ENCODE peak calls at places on chromosome 11, in ten cellular contexts. One of them, this sample, is unnamed. For H3K36me3, the result is how much of the 10 kb centered on the place peaks cover.

GRCh38 chr11:121572581-121573059 is 119.9 kb upstream of the SORL1-AS1 start:
- DNase-seq in MM.1S: no peak
- DNase-seq in sigmoid colon: no peak
- DNase-seq in IMR-90: no peak
- DNase-seq in iPS DF 6.9: no peak
- DNase-seq in kidney: no peak
- DNase-seq in transverse colon: no peak
- DNase-seq in cardiac muscle cell: no peak
- DNase-seq in PC-3: no peak
- DNase-seq in CD8-positive, alpha-beta memory T cell: no peak
- DNase-seq in this sample: no peak

GRCh38 chr11:10158461-10158860 is 135.6 kb downstream of the SBF2 start:
- DNase-seq in MM.1S: no peak
- DNase-seq in sigmoid colon: no peak
- DNase-seq in IMR-90: peak
- DNase-seq in iPS DF 6.9: no peak
- DNase-seq in kidney: no peak
- DNase-seq in transverse colon: no peak
- DNase-seq in cardiac muscle cell: no peak
- DNase-seq in PC-3: peak
- DNase-seq in CD8-positive, alpha-beta memory T cell: no peak
- DNase-seq in this sample: no peak

GRCh38 chr11:28110108-28110838 is 2.1 kb downstream of the METTL15 start:
- DNase-seq in MM.1S: peak
- DNase-seq in sigmoid colon: peak
- DNase-seq in IMR-90: peak
- DNase-seq in iPS DF 6.9: peak
- DNase-seq in kidney: peak
- DNase-seq in transverse colon: peak
- DNase-seq in cardiac muscle cell: peak
- DNase-seq in PC-3: peak
- DNase-seq in CD8-positive, alpha-beta memory T cell: peak
- DNase-seq in this sample: peak

GRCh38 chr11:29005401-29005980 is 897.3 kb downstream of the METTL15 start:
- DNase-seq in MM.1S: peak
- DNase-seq in sigmoid colon: no peak
- DNase-seq in IMR-90: no peak
- DNase-seq in iPS DF 6.9: peak
- DNase-seq in kidney: no peak
- DNase-seq in transverse colon: no peak
- DNase-seq in cardiac muscle cell: no peak
- DNase-seq in PC-3: no peak
- DNase-seq in CD8-positive, alpha-beta memory T cell: no peak
- DNase-seq in this sample: no peak

GRCh38 chr11:17224727-17225126 is 16.9 kb upstream of the PIK3C2A start:
- DNase-seq in MM.1S: no peak
- DNase-seq in sigmoid colon: no peak
- DNase-seq in IMR-90: no peak
- DNase-seq in iPS DF 6.9: no peak
- DNase-seq in kidney: no peak
- DNase-seq in transverse colon: no peak
- DNase-seq in cardiac muscle cell: no peak
- DNase-seq in PC-3: no peak
- DNase-seq in CD8-positive, alpha-beta memory T cell: no peak
- DNase-seq in this sample: no peak

GRCh38 chr11:1893581-1894359 is 2.1 kb upstream of the PRR33 start:
- DNase-seq in MM.1S: no peak
- DNase-seq in sigmoid colon: no peak
- DNase-seq in IMR-90: peak
- DNase-seq in iPS DF 6.9: no peak
- DNase-seq in kidney: no peak
- DNase-seq in transverse colon: no peak
- DNase-seq in cardiac muscle cell: no peak
- DNase-seq in PC-3: no peak
- DNase-seq in CD8-positive, alpha-beta memory T cell: no peak
- DNase-seq in this sample: no peak

GRCh38 chr11:134939905-134940304 is 527.9 kb upstream of the B3GAT1 start:
- DNase-seq in MM.1S: no peak
- DNase-seq in sigmoid colon: no peak
- DNase-seq in IMR-90: no peak
- DNase-seq in iPS DF 6.9: no peak
- DNase-seq in kidney: no peak
- DNase-seq in transverse colon: no peak
- DNase-seq in cardiac muscle cell: peak
- DNase-seq in PC-3: no peak
- DNase-seq in CD8-positive, alpha-beta memory T cell: no peak
- DNase-seq in this sample: no peak

GRCh38 chr11:99739464-99740089 is 718.8 kb downstream of the CNTN5 start:
- DNase-seq in MM.1S: peak
- DNase-seq in sigmoid colon: no peak
- DNase-seq in IMR-90: peak
- DNase-seq in iPS DF 6.9: peak
- DNase-seq in kidney: no peak
- DNase-seq in transverse colon: no peak
- DNase-seq in cardiac muscle cell: peak
- DNase-seq in PC-3: peak
- DNase-seq in CD8-positive, alpha-beta memory T cell: no peak
- DNase-seq in this sample: no peak

GRCh38 chr11:127000291-127000968 is at the start of gene KIRREL3:
- DNase-seq in MM.1S: no peak
- DNase-seq in sigmoid colon: no peak
- DNase-seq in IMR-90: peak
- DNase-seq in iPS DF 6.9: no peak
- DNase-seq in kidney: peak
- DNase-seq in transverse colon: no peak
- DNase-seq in cardiac muscle cell: peak
- DNase-seq in PC-3: no peak
- DNase-seq in CD8-positive, alpha-beta memory T cell: no peak
- DNase-seq in this sample: no peak

GRCh38 chr11:106231591-106231990 is 154.1 kb downstream of the AASDHPPT start:
- DNase-seq in MM.1S: no peak
- DNase-seq in sigmoid colon: no peak
- DNase-seq in IMR-90: peak
- DNase-seq in iPS DF 6.9: no peak
- DNase-seq in kidney: no peak
- DNase-seq in transverse colon: no peak
- DNase-seq in cardiac muscle cell: no peak
- DNase-seq in PC-3: peak
- DNase-seq in CD8-positive, alpha-beta memory T cell: no peak
- DNase-seq in this sample: no peak

GRCh38 chr11:27429740-27430451 is 42.7 kb downstream of the LGR4 start:
- DNase-seq in MM.1S: no peak
- DNase-seq in sigmoid colon: no peak
- DNase-seq in IMR-90: peak
- DNase-seq in iPS DF 6.9: no peak
- DNase-seq in kidney: no peak
- DNase-seq in transverse colon: no peak
- DNase-seq in cardiac muscle cell: no peak
- DNase-seq in PC-3: no peak
- DNase-seq in CD8-positive, alpha-beta memory T cell: no peak
- DNase-seq in this sample: no peak

DNA sequence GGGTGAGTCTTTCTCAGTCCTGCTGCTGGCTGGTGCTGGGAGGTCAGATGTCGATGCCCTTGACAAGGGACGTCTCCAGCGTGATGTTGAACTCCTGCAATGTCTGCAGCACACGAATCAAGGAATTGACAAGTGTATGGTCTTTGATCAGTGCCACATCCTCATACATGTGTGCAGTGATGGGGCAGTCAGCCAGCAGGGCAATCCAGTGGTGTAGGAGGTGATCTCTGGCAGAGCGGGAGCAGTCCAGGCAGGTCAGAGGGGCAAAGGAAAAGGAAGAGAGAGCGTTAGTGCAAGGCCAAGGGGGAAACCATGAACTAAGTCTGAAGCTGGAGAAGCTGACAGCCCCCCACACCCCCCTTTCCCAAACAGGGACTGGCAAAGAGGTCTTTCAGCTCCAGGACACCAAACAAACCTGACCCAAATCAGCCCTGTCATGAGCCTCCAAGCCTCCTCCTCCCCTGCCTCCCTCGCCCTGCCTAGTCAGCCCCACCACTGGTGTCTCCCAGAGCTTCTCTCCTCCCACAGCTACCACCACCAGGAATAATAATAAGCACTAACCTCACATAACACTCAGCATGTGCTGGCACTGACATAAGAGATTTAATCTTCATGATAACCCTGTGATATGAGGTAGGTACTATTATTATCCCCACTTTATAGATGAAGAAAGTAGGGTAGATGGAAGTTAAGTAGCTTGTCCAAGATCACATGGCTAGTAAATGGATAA is 48.4 kb upstream of the SCUBE2 start:
- DNase-seq in MM.1S: no peak
- DNase-seq in sigmoid colon: no peak
- DNase-seq in IMR-90: no peak
- DNase-seq in iPS DF 6.9: no peak
- DNase-seq in kidney: no peak
- DNase-seq in transverse colon: no peak
- DNase-seq in cardiac muscle cell: no peak
- DNase-seq in PC-3: no peak
- DNase-seq in CD8-positive, alpha-beta memory T cell: no peak
- DNase-seq in this sample: no peak
- H3K36me3 ChIP-seq in MM.1S: under half
- H3K36me3 ChIP-seq in sigmoid colon: under half
- H3K36me3 ChIP-seq in IMR-90: half or more
- H3K36me3 ChIP-seq in iPS DF 6.9: under half
- H3K36me3 ChIP-seq in kidney: under half
- H3K36me3 ChIP-seq in transverse colon: under half
- H3K36me3 ChIP-seq in cardiac muscle cell: half or more
- H3K36me3 ChIP-seq in PC-3: under half
- H3K36me3 ChIP-seq in CD8-positive, alpha-beta memory T cell: under half
- H3K36me3 ChIP-seq in this sample: under half

GRCh38 chr11:67400942-67401494 is 640 bp downstream of the PPP1CA start:
- DNase-seq in MM.1S: no peak
- DNase-seq in sigmoid colon: peak
- DNase-seq in IMR-90: no peak
- DNase-seq in iPS DF 6.9: no peak
- DNase-seq in kidney: no peak
- DNase-seq in transverse colon: no peak
- DNase-seq in cardiac muscle cell: no peak
- DNase-seq in PC-3: no peak
- DNase-seq in CD8-positive, alpha-beta memory T cell: no peak
- DNase-seq in this sample: no peak

GRCh38 chr11:67397986-67398660 is 3.5 kb downstream of the PPP1CA start:
- DNase-seq in MM.1S: no peak
- DNase-seq in sigmoid colon: no peak
- DNase-seq in IMR-90: no peak
- DNase-seq in iPS DF 6.9: no peak
- DNase-seq in kidney: no peak
- DNase-seq in transverse colon: no peak
- DNase-seq in cardiac muscle cell: no peak
- DNase-seq in PC-3: no peak
- DNase-seq in CD8-positive, alpha-beta memory T cell: no peak
- DNase-seq in this sample: no peak

GRCh38 chr11:67400251-67400941 is 1.3 kb downstream of the PPP1CA start:
- DNase-seq in MM.1S: no peak
- DNase-seq in sigmoid colon: peak
- DNase-seq in IMR-90: no peak
- DNase-seq in iPS DF 6.9: no peak
- DNase-seq in kidney: no peak
- DNase-seq in transverse colon: peak
- DNase-seq in cardiac muscle cell: no peak
- DNase-seq in PC-3: no peak
- DNase-seq in CD8-positive, alpha-beta memory T cell: no peak
- DNase-seq in this sample: no peak

GRCh38 chr11:67397536-67397935 is 4.1 kb downstream of the PPP1CA start:
- DNase-seq in MM.1S: no peak
- DNase-seq in sigmoid colon: no peak
- DNase-seq in IMR-90: no peak
- DNase-seq in iPS DF 6.9: no peak
- DNase-seq in kidney: no peak
- DNase-seq in transverse colon: no peak
- DNase-seq in cardiac muscle cell: no peak
- DNase-seq in PC-3: no peak
- DNase-seq in CD8-positive, alpha-beta memory T cell: no peak
- DNase-seq in this sample: no peak

DNA sequence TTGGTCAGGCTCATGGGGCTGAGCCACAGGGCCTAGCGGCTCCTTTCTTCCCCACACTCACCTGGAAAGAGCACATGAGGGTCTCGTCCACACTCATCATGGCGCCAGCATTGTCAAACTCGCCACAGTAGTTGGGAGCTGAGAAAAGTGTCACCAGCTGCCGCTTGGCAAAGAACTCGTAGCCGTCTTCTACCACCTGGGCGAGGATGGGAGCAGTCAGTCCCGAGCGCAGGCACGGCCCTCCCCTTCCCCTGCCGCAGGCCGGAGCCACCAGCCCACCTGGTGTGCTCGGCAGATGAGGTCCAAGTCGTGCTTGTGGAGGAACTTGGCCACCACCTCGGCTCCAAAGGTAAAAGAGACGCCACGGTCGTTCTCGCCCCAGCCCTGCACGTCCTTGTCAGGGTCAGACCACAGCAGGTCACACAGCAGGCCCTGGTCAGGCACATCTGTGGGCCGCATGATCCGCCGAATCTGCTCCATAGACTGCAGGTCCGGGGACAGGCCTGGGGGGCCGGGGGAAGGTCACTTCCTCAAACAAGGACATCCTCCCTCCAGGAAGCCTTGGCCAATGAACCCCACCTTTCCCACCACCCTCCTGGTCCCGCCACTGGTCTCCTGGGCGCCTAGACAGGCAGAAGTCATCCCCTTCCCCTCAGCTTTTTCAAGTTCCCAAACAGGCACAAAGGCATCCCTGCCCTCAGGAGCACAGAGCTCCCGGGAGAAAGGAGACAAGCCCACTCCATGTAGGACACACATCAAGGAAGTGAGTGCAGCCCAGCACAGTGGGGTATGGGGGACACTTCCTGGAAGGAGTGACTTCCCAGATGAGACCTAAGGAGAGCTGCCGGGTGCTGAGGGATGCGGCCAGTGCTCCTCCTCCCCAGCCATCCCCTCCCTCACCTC is 2.7 kb downstream of the PPP1CA start:
- DNase-seq in MM.1S: no peak
- DNase-seq in sigmoid colon: no peak
- DNase-seq in IMR-90: no peak
- DNase-seq in iPS DF 6.9: no peak
- DNase-seq in kidney: no peak
- DNase-seq in transverse colon: no peak
- DNase-seq in cardiac muscle cell: no peak
- DNase-seq in PC-3: no peak
- DNase-seq in CD8-positive, alpha-beta memory T cell: peak
- DNase-seq in this sample: no peak
- H3K36me3 ChIP-seq in MM.1S: under half
- H3K36me3 ChIP-seq in sigmoid colon: under half
- H3K36me3 ChIP-seq in IMR-90: under half
- H3K36me3 ChIP-seq in iPS DF 6.9: under half
- H3K36me3 ChIP-seq in kidney: under half
- H3K36me3 ChIP-seq in transverse colon: under half
- H3K36me3 ChIP-seq in cardiac muscle cell: under half
- H3K36me3 ChIP-seq in PC-3: under half
- H3K36me3 ChIP-seq in CD8-positive, alpha-beta memory T cell: under half
- H3K36me3 ChIP-seq in this sample: under half

GRCh38 chr11:130916238-130916855 is at the start of gene SNX19:
- DNase-seq in MM.1S: peak
- DNase-seq in sigmoid colon: peak
- DNase-seq in IMR-90: peak
- DNase-seq in iPS DF 6.9: peak
- DNase-seq in kidney: peak
- DNase-seq in transverse colon: peak
- DNase-seq in cardiac muscle cell: peak
- DNase-seq in PC-3: peak
- DNase-seq in CD8-positive, alpha-beta memory T cell: peak
- DNase-seq in this sample: peak
- H3K36me3 ChIP-seq in MM.1S: under half
- H3K36me3 ChIP-seq in sigmoid colon: under half
- H3K36me3 ChIP-seq in IMR-90: under half
- H3K36me3 ChIP-seq in iPS DF 6.9: under half
- H3K36me3 ChIP-seq in kidney: under half
- H3K36me3 ChIP-seq in transverse colon: under half
- H3K36me3 ChIP-seq in cardiac muscle cell: under half
- H3K36me3 ChIP-seq in PC-3: under half
- H3K36me3 ChIP-seq in CD8-positive, alpha-beta memory T cell: under half
- H3K36me3 ChIP-seq in this sample: under half

GRCh38 chr11:62888406-62888805 is 7.7 kb downstream of the SLC3A2 start:
- DNase-seq in MM.1S: no peak
- DNase-seq in sigmoid colon: no peak
- DNase-seq in IMR-90: no peak
- DNase-seq in iPS DF 6.9: no peak
- DNase-seq in kidney: no peak
- DNase-seq in transverse colon: no peak
- DNase-seq in cardiac muscle cell: no peak
- DNase-seq in PC-3: no peak
- DNase-seq in CD8-positive, alpha-beta memory T cell: no peak
- DNase-seq in this sample: no peak
- H3K36me3 ChIP-seq in MM.1S: under half
- H3K36me3 ChIP-seq in sigmoid colon: half or more
- H3K36me3 ChIP-seq in IMR-90: half or more
- H3K36me3 ChIP-seq in iPS DF 6.9: under half
- H3K36me3 ChIP-seq in kidney: half or more
- H3K36me3 ChIP-seq in transverse colon: under half
- H3K36me3 ChIP-seq in cardiac muscle cell: half or more
- H3K36me3 ChIP-seq in PC-3: half or more
- H3K36me3 ChIP-seq in CD8-positive, alpha-beta memory T cell: half or more
- H3K36me3 ChIP-seq in this sample: under half

This sample was measured in mucosa of descending colon.